ENCODE peak calls at places on chromosomes 11 and 22, in nine cellular contexts. Q, J, U, L, K, Z, G, T and C are unnamed samples.

GRCh38 chr11:134170177-134170908 is 53.4 kb downstream of the NCAPD3 start:
- DNase-seq in T (no peak), J (no peak), Z (no peak), K (no peak), Q (peak; percentile 10), L (no peak), G (no peak), U (no peak), C (no peak)

GRCh38 chr11:117807482-117808272 is 10.7 kb upstream of the DSCAML1 start:
- DNase-seq in Q (peak; percentile 81), J (peak; percentile 79), U (no peak), Z (no peak), G (no peak), K (peak; percentile 93), L (peak; percentile 83), T (peak; percentile 82), C (peak; percentile 86)

GRCh38 chr11:117795726-117796455 is 1.1 kb downstream of the DSCAML1 start:
- DNase-seq in Q (no peak), K (peak; percentile 57), T (no peak), G (no peak), J (no peak), Z (no peak), U (no peak), L (no peak), C (no peak)

GRCh38 chr22:37145415-37146385 is 4.0 kb downstream of the IL2RB start:
- DNase-seq in T (no peak), Q (no peak), Z (no peak), U (peak; percentile 60), L (no peak), G (peak; percentile 57), J (no peak), K (no peak), C (peak; percentile 8)

GRCh38 chr11:100876826-100877545 is 189.9 kb downstream of the ARHGAP42 start:
- DNase-seq in Q (peak; percentile 83), J (no peak), L (no peak), K (no peak), Z (peak; percentile 98), G (peak; percentile 82), U (peak; percentile 82), T (no peak), C (peak; percentile 82)

GRCh38 chr11:121643530-121644512 is 191.1 kb upstream of the SORL1-AS1 start:
- DNase-seq in J (no peak), U (no peak), Z (no peak), G (no peak), K (no peak), L (peak; percentile 14), Q (no peak), T (no peak), C (no peak)

GRCh38 chr11:73942030-73942429 is 8.8 kb upstream of the DNAJB13 start:
- DNase-seq in Z (no peak), L (no peak), U (no peak), Q (no peak), T (no peak), G (no peak), J (no peak), K (no peak), C (no peak)

GRCh38 chr22:44085743-44086741 is 61.9 kb downstream of the PARVB start:
- DNase-seq in J (peak; percentile 72), G (peak; percentile 69), K (no peak), T (peak; percentile 72), Q (peak; percentile 90), U (no peak), Z (peak; percentile 60), L (peak; percentile 50), C (peak; percentile 28)

GRCh38 chr11:65211293-65212105 is 29.8 kb downstream of the CAPN1 start:
- DNase-seq in Q (no peak), U (no peak), T (no peak), G (no peak), L (no peak), Z (no peak), J (no peak), K (peak; percentile 48), C (no peak)

GRCh38 chr11:23555085-23555484 is 694.8 kb upstream of the CCDC179 start:
- DNase-seq in G (no peak), K (no peak), L (no peak), U (peak; percentile 5), Z (peak; percentile 73), J (no peak), Q (peak; percentile 37), T (no peak), C (peak; percentile 39)

GRCh38 chr11:4610258-4610935 is 2.4 kb upstream of the TRIM68 start:
- DNase-seq in J (no peak), U (no peak), Z (no peak), K (no peak), L (no peak), T (no peak), Q (no peak), G (no peak), C (peak; percentile 19)

GRCh38 chr11:64101461-64101860 is 64.5 kb downstream of the MACROD1 start:
- DNase-seq in K (no peak), G (no peak), T (no peak), J (no peak), L (no peak), Q (no peak), Z (no peak), U (no peak), C (no peak)

GRCh38 chr11:90220391-90220790 is 2.5 kb downstream of the CHORDC1 start:
- DNase-seq in G (peak; percentile 57), T (no peak), K (no peak), L (no peak), U (peak; percentile 31), J (no peak), Z (peak; percentile 53), Q (peak; percentile 76), C (peak; percentile 82)

GRCh38 chr22:19941365-19942070 is at the start of the genes COMT and TXNRD2:
- DNase-seq in U (peak; percentile 63), G (peak; percentile 54), L (peak; percentile 85), Z (no peak), J (peak; percentile 80), T (peak; percentile 80), Q (peak; percentile 57), K (peak; percentile 88), C (peak; percentile 88)

GRCh38 chr11:64173616-64174355 is 7.9 kb upstream of the MACROD1 start:
- DNase-seq in J (no peak), U (no peak), Z (no peak), T (no peak), Q (peak; percentile 14), K (no peak), G (no peak), L (no peak), C (no peak)

GRCh38 chr22:33038131-33038772 is 19.9 kb downstream of the SYN3 start:
- DNase-seq in U (no peak), Q (no peak), G (peak; percentile 27), L (no peak), Z (no peak), J (no peak), T (no peak), K (no peak), C (peak; percentile 54)

GRCh38 chr11:117374316-117374715 is 46.7 kb downstream of the CEP164 start:
- DNase-seq in G (no peak), U (no peak), J (no peak), L (no peak), Q (no peak), K (no peak), T (no peak), Z (no peak), C (no peak)

GRCh38 chr11:44434191-44434590 is 124.3 kb upstream of the ALX4 start:
- DNase-seq in L (no peak), G (no peak), Z (no peak), U (no peak), Q (no peak), T (no peak), K (no peak), J (no peak), C (no peak)

GRCh38 chr22:26508148-26508547 is 4.1 kb downstream of the TFIP11 start:
- DNase-seq in J (no peak), L (no peak), Z (no peak), K (no peak), U (no peak), G (no peak), Q (no peak), T (no peak), C (no peak)

GRCh38 chr11:30422828-30423648 is 100.1 kb downstream of the ARL14EP start:
- DNase-seq in J (no peak), G (no peak), Q (no peak), Z (no peak), T (no peak), K (no peak), U (no peak), L (no peak), C (no peak)

DNA sequence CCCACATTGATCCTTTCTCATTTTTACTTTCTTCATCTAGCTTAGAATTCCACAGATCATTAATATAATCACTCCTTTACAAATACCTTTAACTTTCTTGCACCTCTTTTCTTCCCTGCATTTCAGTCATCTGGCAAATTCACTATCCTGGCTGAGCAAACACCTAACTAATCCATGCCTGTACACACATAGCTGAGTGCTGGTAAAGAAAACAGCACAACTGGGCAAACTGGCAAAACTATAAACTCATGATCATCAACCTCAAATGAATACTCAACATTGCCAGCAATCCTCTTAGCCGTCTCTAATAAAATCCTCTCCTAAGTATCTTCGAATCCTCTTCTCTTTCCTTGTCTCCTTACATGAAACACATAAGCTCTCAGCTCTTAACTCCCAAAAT is 52.4 kb downstream of the PICALM start:
- DNase-seq in L (no peak), J (no peak), G (no peak), Q (no peak), U (no peak), Z (no peak), K (no peak), T (no peak), C (no peak)
- H3K36me3 ChIP-seq in L (peaks cover 5% of the 10 kb centered on the region), J (no peaks in the 10 kb centered on the region), G (peaks cover 31% of the 10 kb centered on the region), Q (peaks cover 9% of the 10 kb centered on the region), U (peaks cover 19% of the 10 kb centered on the region), Z (peaks cover 54% of the 10 kb centered on the region), K (no peaks in the 10 kb centered on the region), T (peaks cover 90% of the 10 kb centered on the region), C (peaks cover 92% of the 10 kb centered on the region)

GRCh38 chr11:10023202-10023601 is 270.8 kb downstream of the SBF2 start:
- DNase-seq in L (no peak), T (no peak), K (no peak), G (no peak), J (no peak), Z (peak; percentile 35), U (no peak), Q (no peak), C (peak; percentile 5)
- H3K9me3 ChIP-seq in L (no peaks in the 10 kb centered on the region), T (no peaks in the 10 kb centered on the region), K (no peaks in the 10 kb centered on the region), G (no peaks in the 10 kb centered on the region), J (no peaks in the 10 kb centered on the region), Z (no peaks in the 10 kb centered on the region), U (no peaks in the 10 kb centered on the region), Q (no peaks in the 10 kb centered on the region), C (no peaks in the 10 kb centered on the region)

DNA sequence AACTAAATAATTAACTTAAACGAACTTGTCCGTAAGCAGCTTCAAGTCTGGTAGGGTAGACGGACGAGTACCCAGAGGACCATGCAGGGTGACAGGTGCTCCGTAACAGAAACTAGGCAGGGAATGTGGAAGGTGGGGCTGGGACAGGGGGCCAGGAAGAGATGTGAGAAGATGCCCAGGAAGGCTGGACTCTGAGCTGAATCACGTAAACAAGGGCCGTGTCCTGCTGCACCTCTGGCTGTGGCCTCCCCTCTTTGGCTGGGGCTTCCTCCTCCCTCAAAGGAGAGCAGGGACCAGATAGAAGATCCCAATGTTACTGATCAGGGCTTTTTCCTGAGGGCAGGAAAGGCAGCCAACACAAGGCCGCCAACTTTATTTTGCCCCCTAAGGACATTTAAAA is 47.9 kb downstream of the PACSIN2 start:
- DNase-seq in U (no peak), Q (no peak), T (no peak), K (no peak), G (no peak), J (no peak), Z (no peak), L (no peak), C (no peak)
- H3K36me3 ChIP-seq in U (peaks cover 47% of the 10 kb centered on the region), Q (no peaks in the 10 kb centered on the region), T (peaks cover 5% of the 10 kb centered on the region), K (no peaks in the 10 kb centered on the region), G (no peaks in the 10 kb centered on the region), J (no peaks in the 10 kb centered on the region), Z (peaks cover 2% of the 10 kb centered on the region), L (no peaks in the 10 kb centered on the region), C (peaks cover 5% of the 10 kb centered on the region)

GRCh38 chr22:48871176-48871840 is 956.4 kb downstream of the BRD1 start:
- DNase-seq in G (no peak), Z (no peak), U (no peak), T (no peak), J (no peak), L (no peak), K (no peak), Q (no peak), C (no peak)
- H3K9me3 ChIP-seq in G (peaks cover 50% of the 10 kb centered on the region), Z (peaks cover 3% of the 10 kb centered on the region), U (no peaks in the 10 kb centered on the region), T (no peaks in the 10 kb centered on the region), J (no peaks in the 10 kb centered on the region), L (no peaks in the 10 kb centered on the region), K (no peaks in the 10 kb centered on the region), Q (no peaks in the 10 kb centered on the region), C (no peaks in the 10 kb centered on the region)